ENCODE peak calls at places on chromosomes 12 and 14, in four cellular contexts. P, F, B and Y are unnamed samples.

GRCh38 chr14:70822706-70823185 is 13.4 kb upstream of the MAP3K9 start:
- DNase-seq in P (peak), F (no peak), B (no peak), Y (no peak)

GRCh38 chr14:46063872-46064271 is 587.7 kb downstream of the RPL10L start:
- DNase-seq in P (peak), F (no peak), B (no peak), Y (no peak)

GRCh38 chr14:37594916-37595808 is at the start of the genes FOXA1 and TTC6:
- DNase-seq in P (peak), F (no peak), B (no peak), Y (no peak)

GRCh38 chr14:52327374-52328226 is 13.5 kb downstream of the PTGER2 start:
- DNase-seq in P (peak), F (no peak), B (no peak), Y (peak)

GRCh38 chr12:43742106-43742505 is 16.5 kb downstream of the PUS7L start:
- DNase-seq in P (peak), F (peak), B (no peak), Y (peak)

GRCh38 chr14:53882684-53883083 is 73.9 kb downstream of the BMP4 start:
- DNase-seq in P (no peak), F (no peak), B (no peak), Y (no peak)

GRCh38 chr12:133233006-133233405 is 2.7 kb downstream of the ANHX start:
- DNase-seq in P (no peak), F (no peak), B (no peak), Y (no peak)

GRCh38 chr14:73338551-73338950 is 101.2 kb downstream of the PAPLN start:
- DNase-seq in P (no peak), F (no peak), B (no peak), Y (no peak)

GRCh38 chr12:111429760-111430417 is 24.2 kb downstream of the SH2B3 start:
- DNase-seq in P (no peak), F (no peak), B (peak), Y (no peak)

GRCh38 chr14:75283162-75283883 is 4.7 kb downstream of the FOS start:
- DNase-seq in P (no peak), F (peak), B (peak), Y (no peak)

GRCh38 chr12:98578821-98579220 is 14.7 kb upstream of the SLC25A3 start:
- DNase-seq in P (no peak), F (peak), B (no peak), Y (no peak)

DNA sequence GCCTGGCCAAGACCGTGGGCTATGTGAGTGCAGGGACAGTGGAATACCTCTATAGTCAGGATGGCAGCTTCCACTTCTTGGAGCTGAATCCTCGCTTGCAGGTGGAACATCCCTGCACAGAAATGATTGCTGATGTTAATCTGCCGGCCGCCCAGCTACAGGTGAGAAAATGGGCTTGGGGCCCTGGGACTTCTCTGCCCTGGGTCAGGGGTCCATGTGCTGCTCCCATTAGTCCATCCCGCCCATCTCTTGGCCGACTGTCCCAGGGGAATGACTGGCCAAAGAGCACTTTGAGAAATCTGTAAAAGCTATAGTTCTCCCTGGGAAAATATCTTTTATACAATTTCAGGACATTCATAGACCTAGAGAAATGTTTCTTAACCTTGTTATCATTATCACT is 63.5 kb downstream of the ACACB start:
- DNase-seq in P (no peak), F (no peak), B (no peak), Y (no peak)
- H3K4me3 ChIP-seq in P (no peak), F (no peak), B (no peak), Y (no peak)

GRCh38 chr14:55026793-55027560 is at the start of the genes SOCS4 and WDHD1:
- DNase-seq in P (peak), F (peak), B (peak), Y (peak)

GRCh38 chr14:55028066-55028465 is 1.0 kb downstream of the SOCS4 start:
- DNase-seq in P (no peak), F (no peak), B (no peak), Y (no peak)

GRCh38 chr14:55028476-55028875 is 1.4 kb downstream of the SOCS4 start:
- DNase-seq in P (no peak), F (no peak), B (no peak), Y (no peak)

GRCh38 chr14:55026441-55026792 is 482 bp downstream of the WDHD1 start:
- DNase-seq in P (no peak), F (no peak), B (no peak), Y (no peak)

DNA sequence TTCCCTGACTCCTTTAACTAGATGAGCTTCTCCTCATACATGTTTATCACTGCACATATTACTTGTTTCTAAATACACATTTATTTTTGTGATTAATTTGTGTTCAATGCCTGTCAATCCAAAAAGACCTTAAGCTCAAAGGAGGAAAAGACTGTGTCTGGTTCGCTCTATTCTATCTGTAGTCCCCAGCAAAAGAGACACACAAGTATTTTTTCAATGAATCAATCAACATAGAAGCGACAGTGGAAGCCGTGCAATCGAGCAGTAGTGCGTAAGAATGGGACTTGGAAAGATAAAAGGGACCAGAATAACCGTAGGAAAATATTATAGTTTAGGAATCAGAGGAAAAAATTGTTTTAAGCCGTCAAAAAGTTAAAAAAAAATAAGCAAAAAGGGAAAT is 951 bp downstream of the WDHD1 start:
- DNase-seq in P (no peak), F (no peak), B (no peak), Y (no peak)
- H3K4me3 ChIP-seq in P (peak), F (peak), B (peak), Y (peak)

DNA sequence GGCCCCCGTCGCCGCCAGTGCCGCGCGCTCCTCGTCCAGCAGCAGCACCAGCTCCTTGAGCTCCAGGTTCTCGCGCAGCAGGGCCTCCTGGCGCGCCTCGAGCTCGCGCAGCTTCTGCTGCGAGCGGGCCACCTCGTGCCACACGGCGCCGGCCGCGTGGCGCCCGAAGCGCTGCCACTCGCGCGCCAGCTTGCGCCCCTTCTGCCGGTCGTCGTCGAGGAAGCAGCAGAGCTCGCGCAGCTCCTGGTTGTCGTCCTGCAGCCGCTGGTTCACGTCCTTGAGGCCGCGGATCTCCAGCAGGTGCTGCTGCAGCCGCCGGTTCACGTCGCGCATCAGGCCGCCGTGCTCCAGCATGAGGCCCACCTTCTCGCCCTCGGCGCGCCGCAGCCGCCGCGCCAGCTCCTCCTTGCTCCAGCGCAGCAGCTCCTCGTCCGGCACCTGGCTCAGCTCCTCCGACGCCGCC is 505 bp downstream of the CCDC85C start:
- DNase-seq in P (peak), F (no peak), B (peak), Y (no peak)
- H3K4me3 ChIP-seq in P (no peak), F (peak), B (no peak), Y (peak)

DNA sequence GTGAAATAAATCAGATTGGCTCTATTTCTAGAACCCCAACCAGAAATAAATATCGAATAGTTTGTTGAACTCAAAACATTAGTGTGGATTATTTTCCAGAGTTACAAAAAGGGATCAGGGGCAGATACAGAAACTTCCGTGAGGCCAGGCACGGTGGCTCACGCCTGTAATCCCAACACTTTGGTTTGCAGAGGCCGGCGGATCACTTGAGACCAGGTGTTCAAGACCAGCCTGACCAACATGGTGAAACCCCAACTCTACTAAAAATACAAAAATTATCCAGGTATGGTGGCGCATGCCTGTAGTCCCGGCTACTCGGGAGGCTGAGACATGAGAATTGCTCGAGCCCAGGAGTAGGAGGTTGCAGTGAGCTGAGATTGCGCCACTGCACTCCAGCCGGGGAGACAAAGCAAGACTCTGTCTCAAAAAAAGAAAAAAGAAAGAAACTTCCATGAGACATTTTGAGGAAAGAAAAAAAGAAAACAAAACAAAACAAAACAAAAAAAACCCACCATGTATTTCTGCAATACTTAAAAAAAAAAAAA is 2.1 kb downstream of the FBXO21 start:
- DNase-seq in P (no peak), F (no peak), B (no peak), Y (no peak)
- H3K4me3 ChIP-seq in P (no peak), F (no peak), B (no peak), Y (peak)